ENCODE peak calls at places on chromosomes 13 and 19, in seven cellular contexts. One of them, this sample, is unnamed.

GRCh38 chr13:78601124-78601885 is 2.0 kb downstream of the POU4F1 start:
- DNase-seq in astrocyte: no peak
- DNase-seq in WTC11: peak; percentile 54
- DNase-seq in AG04449: no peak
- DNase-seq in lower leg skin: no peak
- DNase-seq in H1: no peak
- DNase-seq in heart right ventricle: no peak
- DNase-seq in this sample: no peak

GRCh38 chr19:23002690-23003422 is at the start of gene ZNF728:
- DNase-seq in astrocyte: no peak
- DNase-seq in WTC11: no peak
- DNase-seq in AG04449: no peak
- DNase-seq in lower leg skin: no peak
- DNase-seq in H1: no peak
- DNase-seq in heart right ventricle: peak; percentile 85
- DNase-seq in this sample: no peak

GRCh38 chr19:28472111-28472510 is 740.8 kb downstream of the UQCRFS1 start:
- DNase-seq in astrocyte: peak; percentile 50
- DNase-seq in WTC11: no peak
- DNase-seq in AG04449: no peak
- DNase-seq in lower leg skin: no peak
- DNase-seq in H1: no peak
- DNase-seq in heart right ventricle: no peak
- DNase-seq in this sample: no peak

GRCh38 chr19:47157455-47158321 is 27.1 kb downstream of the SAE1 start:
- DNase-seq in astrocyte: peak; percentile 89
- DNase-seq in WTC11: peak; percentile 72
- DNase-seq in AG04449: no peak
- DNase-seq in lower leg skin: peak; percentile 25
- DNase-seq in H1: peak; percentile 66
- DNase-seq in heart right ventricle: peak; percentile 68
- DNase-seq in this sample: no peak

GRCh38 chr19:11496391-11497163 is 9.1 kb downstream of the ZNF653 start:
- DNase-seq in astrocyte: peak; percentile 57
- DNase-seq in WTC11: peak; percentile 91
- DNase-seq in AG04449: peak; percentile 24
- DNase-seq in lower leg skin: no peak
- DNase-seq in H1: peak; percentile 57
- DNase-seq in heart right ventricle: peak; percentile 36
- DNase-seq in this sample: peak; percentile 63

GRCh38 chr13:53068841-53069520 is 40.4 kb downstream of the OLFM4 start:
- DNase-seq in astrocyte: no peak
- DNase-seq in WTC11: no peak
- DNase-seq in AG04449: no peak
- DNase-seq in lower leg skin: no peak
- DNase-seq in H1: no peak
- DNase-seq in heart right ventricle: no peak
- DNase-seq in this sample: no peak

GRCh38 chr13:76638882-76639281 is 247.3 kb downstream of the KCTD12 start:
- DNase-seq in astrocyte: no peak
- DNase-seq in WTC11: no peak
- DNase-seq in AG04449: no peak
- DNase-seq in lower leg skin: no peak
- DNase-seq in H1: no peak
- DNase-seq in heart right ventricle: no peak
- DNase-seq in this sample: no peak

GRCh38 chr13:76754414-76754813 is 131.8 kb downstream of the KCTD12 start:
- DNase-seq in astrocyte: peak; percentile 19
- DNase-seq in WTC11: no peak
- DNase-seq in AG04449: no peak
- DNase-seq in lower leg skin: no peak
- DNase-seq in H1: no peak
- DNase-seq in heart right ventricle: peak; percentile 81
- DNase-seq in this sample: no peak

GRCh38 chr19:39670998-39671397 is 15.3 kb downstream of the LGALS16 start:
- DNase-seq in astrocyte: no peak
- DNase-seq in WTC11: no peak
- DNase-seq in AG04449: no peak
- DNase-seq in lower leg skin: no peak
- DNase-seq in H1: no peak
- DNase-seq in heart right ventricle: no peak
- DNase-seq in this sample: no peak

GRCh38 chr13:93151277-93151676 is 75.3 kb upstream of the GPC6 start:
- DNase-seq in astrocyte: peak; percentile 89
- DNase-seq in WTC11: no peak
- DNase-seq in AG04449: peak; percentile 58
- DNase-seq in lower leg skin: no peak
- DNase-seq in H1: no peak
- DNase-seq in heart right ventricle: no peak
- DNase-seq in this sample: no peak

GRCh38 chr13:102555914-102556553 is 40.8 kb upstream of the TPP2 start:
- DNase-seq in astrocyte: peak; percentile 10
- DNase-seq in WTC11: no peak
- DNase-seq in AG04449: no peak
- DNase-seq in lower leg skin: no peak
- DNase-seq in H1: no peak
- DNase-seq in heart right ventricle: no peak
- DNase-seq in this sample: no peak

GRCh38 chr19:27748551-27749152 is 1464.3 kb downstream of the UQCRFS1 start:
- DNase-seq in astrocyte: no peak
- DNase-seq in WTC11: no peak
- DNase-seq in AG04449: no peak
- DNase-seq in lower leg skin: no peak
- DNase-seq in H1: no peak
- DNase-seq in heart right ventricle: no peak
- DNase-seq in this sample: no peak

GRCh38 chr13:93767917-93768422 is 541.4 kb downstream of the GPC6 start:
- DNase-seq in astrocyte: no peak
- DNase-seq in WTC11: no peak
- DNase-seq in AG04449: no peak
- DNase-seq in lower leg skin: no peak
- DNase-seq in H1: no peak
- DNase-seq in heart right ventricle: no peak
- DNase-seq in this sample: no peak

GRCh38 chr13:54004026-54004699 is 975.5 kb downstream of the OLFM4 start:
- DNase-seq in astrocyte: no peak
- DNase-seq in WTC11: no peak
- DNase-seq in AG04449: no peak
- DNase-seq in lower leg skin: no peak
- DNase-seq in H1: no peak
- DNase-seq in heart right ventricle: no peak
- DNase-seq in this sample: no peak

GRCh38 chr13:107864543-107865460 is 350.5 kb downstream of the LIG4 start:
- DNase-seq in astrocyte: peak; percentile 64
- DNase-seq in WTC11: peak; percentile 35
- DNase-seq in AG04449: no peak
- DNase-seq in lower leg skin: no peak
- DNase-seq in H1: no peak
- DNase-seq in heart right ventricle: peak; percentile 35
- DNase-seq in this sample: no peak

DNA sequence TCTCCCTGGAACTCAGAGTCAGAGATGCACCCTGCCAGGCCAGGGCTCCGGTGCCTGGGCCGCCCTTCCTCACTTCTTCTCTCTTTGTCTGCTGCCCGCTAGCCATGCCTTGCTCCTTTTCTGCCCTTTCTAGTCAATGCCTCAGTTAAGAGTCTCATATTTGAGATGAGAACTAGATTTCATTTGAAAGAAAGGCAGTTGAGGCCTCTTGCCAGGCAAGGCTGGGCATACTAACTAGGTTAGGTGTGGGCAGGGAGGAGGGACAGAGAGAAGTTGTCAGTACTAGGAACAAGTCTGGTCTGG is 341.6 kb downstream of the DNAJC15 start:
- DNase-seq in astrocyte: no peak
- DNase-seq in WTC11: no peak
- DNase-seq in AG04449: no peak
- DNase-seq in lower leg skin: no peak
- DNase-seq in H1: no peak
- DNase-seq in heart right ventricle: no peak
- DNase-seq in this sample: no peak
- TF ChIP-seq CTCF in astrocyte: no peak
- TF ChIP-seq CTCF in WTC11: no peak
- TF ChIP-seq CTCF in AG04449: no peak
- TF ChIP-seq CTCF in lower leg skin: no peak
- TF ChIP-seq CTCF in H1: no peak
- TF ChIP-seq CTCF in heart right ventricle: no peak
- TF ChIP-seq CTCF in this sample: no peak

DNA sequence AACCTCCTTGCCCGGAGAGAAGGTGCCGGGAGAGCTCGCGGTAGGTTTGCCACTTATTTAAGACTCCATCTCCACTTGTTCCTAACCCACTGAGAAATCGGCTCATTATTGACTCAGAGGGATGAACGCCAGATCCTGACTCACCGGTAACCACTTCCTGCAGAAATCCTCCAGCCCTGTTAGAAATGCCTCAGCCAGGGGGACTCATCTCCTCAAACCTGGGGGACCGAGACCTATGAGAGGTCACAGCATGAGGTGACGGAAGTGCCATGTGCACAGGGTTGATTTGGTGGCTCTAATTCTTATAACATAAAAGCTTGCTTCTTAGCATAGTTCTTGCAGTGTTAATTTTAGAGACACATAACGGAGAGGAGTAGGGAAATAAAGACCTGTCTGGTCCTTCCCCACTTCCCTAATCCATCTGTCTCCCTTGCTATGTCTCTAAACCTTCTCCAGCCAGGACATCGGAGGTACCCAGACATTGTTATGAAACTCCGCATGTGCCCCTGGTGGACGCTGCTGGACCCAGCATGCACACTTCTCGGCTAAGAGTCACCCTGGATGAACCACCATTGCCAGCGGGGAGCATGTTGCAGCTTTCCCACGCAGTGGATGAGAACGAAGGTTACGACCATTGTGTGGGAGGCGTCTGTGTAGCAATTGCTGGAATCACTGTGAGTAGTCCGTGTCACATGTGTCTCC is 158.9 kb downstream of the EFNB2 start:
- DNase-seq in astrocyte: peak; percentile 97
- DNase-seq in WTC11: no peak
- DNase-seq in AG04449: peak; percentile 58
- DNase-seq in lower leg skin: no peak
- DNase-seq in H1: no peak
- DNase-seq in heart right ventricle: no peak
- DNase-seq in this sample: no peak
- TF ChIP-seq CTCF in astrocyte: peak; percentile 51
- TF ChIP-seq CTCF in WTC11: no peak
- TF ChIP-seq CTCF in AG04449: no peak
- TF ChIP-seq CTCF in lower leg skin: no peak
- TF ChIP-seq CTCF in H1: no peak
- TF ChIP-seq CTCF in heart right ventricle: no peak
- TF ChIP-seq CTCF in this sample: no peak

GRCh38 chr19:35740423-35741215 is 1.6 kb downstream of the IGFLR1 start:
- DNase-seq in astrocyte: peak; percentile 89
- DNase-seq in WTC11: peak; percentile 99
- DNase-seq in AG04449: peak; percentile 51
- DNase-seq in lower leg skin: peak; percentile 97
- DNase-seq in H1: peak; percentile 93
- DNase-seq in heart right ventricle: peak; percentile 98
- DNase-seq in this sample: peak; percentile 94

GRCh38 chr19:35742121-35742724 is at the start of gene IGFLR1:
- DNase-seq in astrocyte: no peak
- DNase-seq in WTC11: no peak
- DNase-seq in AG04449: no peak
- DNase-seq in lower leg skin: peak; percentile 47
- DNase-seq in H1: no peak
- DNase-seq in heart right ventricle: no peak
- DNase-seq in this sample: peak; percentile 76

GRCh38 chr19:35739275-35740107 is 2.8 kb downstream of the IGFLR1 start:
- DNase-seq in astrocyte: no peak
- DNase-seq in WTC11: no peak
- DNase-seq in AG04449: no peak
- DNase-seq in lower leg skin: no peak
- DNase-seq in H1: no peak
- DNase-seq in heart right ventricle: no peak
- DNase-seq in this sample: no peak

GRCh38 chr19:35740108-35740422 is 2.2 kb downstream of the IGFLR1 start:
- DNase-seq in astrocyte: no peak
- DNase-seq in WTC11: no peak
- DNase-seq in AG04449: no peak
- DNase-seq in lower leg skin: no peak
- DNase-seq in H1: no peak
- DNase-seq in heart right ventricle: no peak
- DNase-seq in this sample: no peak

GRCh38 chr19:35741216-35741541 is 1.1 kb downstream of the IGFLR1 start:
- DNase-seq in astrocyte: no peak
- DNase-seq in WTC11: no peak
- DNase-seq in AG04449: no peak
- DNase-seq in lower leg skin: no peak
- DNase-seq in H1: no peak
- DNase-seq in heart right ventricle: no peak
- DNase-seq in this sample: no peak
- TF ChIP-seq CTCF in astrocyte: no peak
- TF ChIP-seq CTCF in WTC11: no peak
- TF ChIP-seq CTCF in AG04449: no peak
- TF ChIP-seq CTCF in lower leg skin: no peak
- TF ChIP-seq CTCF in H1: no peak
- TF ChIP-seq CTCF in heart right ventricle: no peak
- TF ChIP-seq CTCF in this sample: peak; percentile 6

GRCh38 chr13:111531505-111531904 is 211.1 kb downstream of the TEX29 start:
- DNase-seq in astrocyte: no peak
- DNase-seq in WTC11: no peak
- DNase-seq in AG04449: no peak
- DNase-seq in lower leg skin: no peak
- DNase-seq in H1: no peak
- DNase-seq in heart right ventricle: no peak
- DNase-seq in this sample: no peak
- TF ChIP-seq CTCF in astrocyte: no peak
- TF ChIP-seq CTCF in WTC11: no peak
- TF ChIP-seq CTCF in AG04449: no peak
- TF ChIP-seq CTCF in lower leg skin: no peak
- TF ChIP-seq CTCF in H1: no peak
- TF ChIP-seq CTCF in heart right ventricle: peak; percentile 51
- TF ChIP-seq CTCF in this sample: no peak

GRCh38 chr19:13847900-13848677 is 28.8 kb upstream of the NANOS3 start:
- DNase-seq in astrocyte: no peak
- DNase-seq in WTC11: no peak
- DNase-seq in AG04449: no peak
- DNase-seq in lower leg skin: no peak
- DNase-seq in H1: no peak
- DNase-seq in heart right ventricle: no peak
- DNase-seq in this sample: no peak
- TF ChIP-seq CTCF in astrocyte: no peak
- TF ChIP-seq CTCF in WTC11: no peak
- TF ChIP-seq CTCF in AG04449: no peak
- TF ChIP-seq CTCF in lower leg skin: no peak
- TF ChIP-seq CTCF in H1: no peak
- TF ChIP-seq CTCF in heart right ventricle: no peak
- TF ChIP-seq CTCF in this sample: no peak

GRCh38 chr19:37492213-37492612 is 14.5 kb upstream of the ZNF793 start:
- DNase-seq in astrocyte: no peak
- DNase-seq in WTC11: no peak
- DNase-seq in AG04449: no peak
- DNase-seq in lower leg skin: no peak
- DNase-seq in H1: no peak
- DNase-seq in heart right ventricle: no peak
- DNase-seq in this sample: no peak
- TF ChIP-seq CTCF in astrocyte: no peak
- TF ChIP-seq CTCF in WTC11: no peak
- TF ChIP-seq CTCF in AG04449: no peak
- TF ChIP-seq CTCF in lower leg skin: no peak
- TF ChIP-seq CTCF in H1: no peak
- TF ChIP-seq CTCF in heart right ventricle: no peak
- TF ChIP-seq CTCF in this sample: no peak

This sample was measured in CD14-positive monocyte.